ENCODE peak calls at places on chromosome 14, in seven cellular contexts. One of them, this sample, is unnamed.
A peak's percentile ranks its signal among the peaks of the same experiment; 100 is the strongest.

GRCh38 chr14:22313172-22313801 is 275.7 kb downstream of the DAD1 start:
- DNase-seq in GM12892: no peak
- DNase-seq in uterus: no peak
- DNase-seq in right lobe of liver: no peak
- DNase-seq in A549: no peak
- DNase-seq in stomach: no peak
- DNase-seq in GM12891: no peak
- DNase-seq in this sample: no peak

GRCh38 chr14:22837750-22838538 is 1.6 kb downstream of the MMP14 start:
- DNase-seq in GM12892: no peak
- DNase-seq in uterus: peak; percentile 88
- DNase-seq in right lobe of liver: peak; percentile 52
- DNase-seq in A549: no peak
- DNase-seq in stomach: no peak
- DNase-seq in GM12891: no peak
- DNase-seq in this sample: peak; percentile 41

GRCh38 chr14:33670235-33670634 is 280.6 kb downstream of the EGLN3 start:
- DNase-seq in GM12892: no peak
- DNase-seq in uterus: no peak
- DNase-seq in right lobe of liver: no peak
- DNase-seq in A549: no peak
- DNase-seq in stomach: no peak
- DNase-seq in GM12891: no peak
- DNase-seq in this sample: no peak

GRCh38 chr14:92632546-92633273 is 115.7 kb downstream of the LGMN start:
- DNase-seq in GM12892: no peak
- DNase-seq in uterus: no peak
- DNase-seq in right lobe of liver: no peak
- DNase-seq in A549: no peak
- DNase-seq in stomach: no peak
- DNase-seq in GM12891: no peak
- DNase-seq in this sample: no peak

GRCh38 chr14:69154779-69155178 is 1.9 kb upstream of the DCAF5 start:
- DNase-seq in GM12892: no peak
- DNase-seq in uterus: no peak
- DNase-seq in right lobe of liver: no peak
- DNase-seq in A549: peak; percentile 65
- DNase-seq in stomach: peak; percentile 55
- DNase-seq in GM12891: no peak
- DNase-seq in this sample: peak; percentile 35

GRCh38 chr14:89252887-89253532 is 164.0 kb downstream of the FOXN3 start:
- DNase-seq in GM12892: no peak
- DNase-seq in uterus: no peak
- DNase-seq in right lobe of liver: peak; percentile 57
- DNase-seq in A549: no peak
- DNase-seq in stomach: no peak
- DNase-seq in GM12891: no peak
- DNase-seq in this sample: no peak

GRCh38 chr14:61213116-61213720 is 67.9 kb downstream of the TMEM30B start:
- DNase-seq in GM12892: no peak
- DNase-seq in uterus: no peak
- DNase-seq in right lobe of liver: no peak
- DNase-seq in A549: no peak
- DNase-seq in stomach: no peak
- DNase-seq in GM12891: no peak
- DNase-seq in this sample: no peak

GRCh38 chr14:85475113-85475512 is 54.8 kb upstream of the FLRT2 start:
- DNase-seq in GM12892: no peak
- DNase-seq in uterus: no peak
- DNase-seq in right lobe of liver: no peak
- DNase-seq in A549: no peak
- DNase-seq in stomach: no peak
- DNase-seq in GM12891: no peak
- DNase-seq in this sample: no peak

GRCh38 chr14:37036669-37037341 is 135.6 kb downstream of the SLC25A21 start:
- DNase-seq in GM12892: no peak
- DNase-seq in uterus: no peak
- DNase-seq in right lobe of liver: no peak
- DNase-seq in A549: no peak
- DNase-seq in stomach: no peak
- DNase-seq in GM12891: no peak
- DNase-seq in this sample: no peak

GRCh38 chr14:57870686-57871457 is 5.0 kb upstream of the SLC35F4 start:
- DNase-seq in GM12892: no peak
- DNase-seq in uterus: no peak
- DNase-seq in right lobe of liver: no peak
- DNase-seq in A549: no peak
- DNase-seq in stomach: no peak
- DNase-seq in GM12891: no peak
- DNase-seq in this sample: no peak

GRCh38 chr14:33432407-33433023 is 493.8 kb downstream of the NPAS3 start:
- DNase-seq in GM12892: no peak
- DNase-seq in uterus: no peak
- DNase-seq in right lobe of liver: no peak
- DNase-seq in A549: peak; percentile 1
- DNase-seq in stomach: no peak
- DNase-seq in GM12891: no peak
- DNase-seq in this sample: peak; percentile 48

GRCh38 chr14:99733221-99733550 is 49.1 kb downstream of the CYP46A1 start:
- DNase-seq in GM12892: no peak
- DNase-seq in uterus: peak; percentile 6
- DNase-seq in right lobe of liver: peak; percentile 23
- DNase-seq in A549: no peak
- DNase-seq in stomach: no peak
- DNase-seq in GM12891: no peak
- DNase-seq in this sample: no peak

GRCh38 chr14:74642011-74642410 is 30.0 kb upstream of the LTBP2 start:
- DNase-seq in GM12892: no peak
- DNase-seq in uterus: no peak
- DNase-seq in right lobe of liver: no peak
- DNase-seq in A549: no peak
- DNase-seq in stomach: no peak
- DNase-seq in GM12891: no peak
- DNase-seq in this sample: no peak

GRCh38 chr14:81220767-81221578 is at the start of gene GTF2A1:
- DNase-seq in GM12892: peak; percentile 67
- DNase-seq in uterus: peak; percentile 96
- DNase-seq in right lobe of liver: peak; percentile 97
- DNase-seq in A549: peak; percentile 80
- DNase-seq in stomach: peak; percentile 96
- DNase-seq in GM12891: peak; percentile 65
- DNase-seq in this sample: peak; percentile 97
- TF ChIP-seq POLR2A in GM12892: peak; percentile 99
- TF ChIP-seq POLR2A in uterus: peak; percentile 88
- TF ChIP-seq POLR2A in right lobe of liver: peak; percentile 94
- TF ChIP-seq POLR2A in A549: peak; percentile 99
- TF ChIP-seq POLR2A in stomach: peak; percentile 95
- TF ChIP-seq POLR2A in GM12891: peak; percentile 99
- TF ChIP-seq POLR2A in this sample: peak; percentile 99

DNA sequence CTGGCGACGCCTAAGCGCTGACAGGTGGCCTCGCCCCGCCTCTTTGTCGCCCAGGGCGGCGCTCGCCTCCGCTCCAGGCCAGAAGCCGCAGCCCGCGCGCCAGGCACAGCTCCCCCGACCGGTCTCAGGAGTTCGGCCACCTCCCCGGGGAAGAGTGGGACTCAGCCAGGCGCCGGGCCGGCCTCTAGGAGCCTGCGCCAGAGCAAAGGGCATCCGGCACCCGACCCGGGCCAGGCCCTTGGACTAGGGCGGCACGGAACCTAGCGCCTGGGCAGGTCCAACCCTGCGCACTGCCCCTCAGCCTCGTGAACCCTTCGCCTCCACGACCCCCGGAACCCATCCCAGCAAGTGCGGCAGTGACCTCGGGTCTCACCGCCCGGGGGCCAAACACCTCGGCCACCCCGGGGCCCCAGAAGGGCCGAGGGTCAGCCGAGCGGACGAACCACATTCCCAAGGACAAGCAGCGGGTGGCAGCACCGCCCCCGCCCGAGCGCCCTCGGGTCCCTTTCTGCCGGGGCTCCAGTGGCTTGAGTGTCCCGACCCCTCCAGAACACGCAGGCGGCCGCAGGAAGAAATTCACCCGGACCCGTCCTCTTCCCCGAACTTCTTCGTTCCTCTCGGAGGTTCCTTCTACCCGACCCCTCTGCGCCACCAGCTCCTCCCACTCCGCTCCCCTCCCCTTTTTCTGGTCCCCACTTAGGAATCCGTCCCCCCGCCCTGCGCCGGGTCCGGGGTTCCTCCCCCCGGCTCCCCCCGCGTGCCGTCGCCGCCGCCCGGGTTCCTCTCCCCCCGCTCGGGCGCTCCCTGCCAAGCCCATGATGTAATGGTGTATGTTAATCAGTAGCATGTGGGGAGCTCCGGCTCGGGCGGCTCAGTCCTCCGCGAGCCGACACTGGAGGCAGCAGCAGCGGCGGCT is 1.4 kb upstream of the SAMD4A start:
- DNase-seq in GM12892: peak; percentile 61
- DNase-seq in uterus: peak; percentile 97
- DNase-seq in right lobe of liver: peak; percentile 96
- DNase-seq in A549: peak; percentile 88
- DNase-seq in stomach: peak; percentile 94
- DNase-seq in GM12891: peak; percentile 68
- DNase-seq in this sample: peak; percentile 96
- TF ChIP-seq POLR2A in GM12892: peak; percentile 36
- TF ChIP-seq POLR2A in uterus: peak; percentile 85
- TF ChIP-seq POLR2A in right lobe of liver: peak; percentile 98
- TF ChIP-seq POLR2A in A549: peak; percentile 49
- TF ChIP-seq POLR2A in stomach: no peak
- TF ChIP-seq POLR2A in GM12891: no peak
- TF ChIP-seq POLR2A in this sample: peak; percentile 83

GRCh38 chr14:20306079-20306423 is 300 bp upstream of the TTC5 start:
- DNase-seq in GM12892: no peak
- DNase-seq in uterus: no peak
- DNase-seq in right lobe of liver: no peak
- DNase-seq in A549: no peak
- DNase-seq in stomach: no peak
- DNase-seq in GM12891: no peak
- DNase-seq in this sample: no peak

GRCh38 chr14:20302042-20302761 is 3.5 kb downstream of the TTC5 start:
- DNase-seq in GM12892: no peak
- DNase-seq in uterus: no peak
- DNase-seq in right lobe of liver: no peak
- DNase-seq in A549: no peak
- DNase-seq in stomach: no peak
- DNase-seq in GM12891: no peak
- DNase-seq in this sample: no peak

GRCh38 chr14:20305265-20306078 is at the start of gene TTC5:
- DNase-seq in GM12892: peak; percentile 50
- DNase-seq in uterus: peak; percentile 85
- DNase-seq in right lobe of liver: peak; percentile 85
- DNase-seq in A549: peak; percentile 79
- DNase-seq in stomach: peak; percentile 85
- DNase-seq in GM12891: peak; percentile 63
- DNase-seq in this sample: peak; percentile 86
- TF ChIP-seq POLR2A in GM12892: peak; percentile 62
- TF ChIP-seq POLR2A in uterus: no peak
- TF ChIP-seq POLR2A in right lobe of liver: no peak
- TF ChIP-seq POLR2A in A549: peak; percentile 49
- TF ChIP-seq POLR2A in stomach: no peak
- TF ChIP-seq POLR2A in GM12891: peak; percentile 69
- TF ChIP-seq POLR2A in this sample: no peak

GRCh38 chr14:77037886-77038511 is 9.5 kb upstream of the IRF2BPL start:
- DNase-seq in GM12892: no peak
- DNase-seq in uterus: peak; percentile 52
- DNase-seq in right lobe of liver: no peak
- DNase-seq in A549: no peak
- DNase-seq in stomach: no peak
- DNase-seq in GM12891: no peak
- DNase-seq in this sample: peak; percentile 49
- TF ChIP-seq POLR2A in GM12892: no peak
- TF ChIP-seq POLR2A in uterus: no peak
- TF ChIP-seq POLR2A in right lobe of liver: no peak
- TF ChIP-seq POLR2A in A549: no peak
- TF ChIP-seq POLR2A in stomach: no peak
- TF ChIP-seq POLR2A in GM12891: no peak
- TF ChIP-seq POLR2A in this sample: no peak

GRCh38 chr14:94173471-94173884 is 644 bp upstream of the PPP4R4 start:
- DNase-seq in GM12892: no peak
- DNase-seq in uterus: no peak
- DNase-seq in right lobe of liver: no peak
- DNase-seq in A549: no peak
- DNase-seq in stomach: no peak
- DNase-seq in GM12891: no peak
- DNase-seq in this sample: peak; percentile 24
- TF ChIP-seq POLR2A in GM12892: no peak
- TF ChIP-seq POLR2A in uterus: no peak
- TF ChIP-seq POLR2A in right lobe of liver: no peak
- TF ChIP-seq POLR2A in A549: no peak
- TF ChIP-seq POLR2A in stomach: no peak
- TF ChIP-seq POLR2A in GM12891: no peak
- TF ChIP-seq POLR2A in this sample: no peak

DNA sequence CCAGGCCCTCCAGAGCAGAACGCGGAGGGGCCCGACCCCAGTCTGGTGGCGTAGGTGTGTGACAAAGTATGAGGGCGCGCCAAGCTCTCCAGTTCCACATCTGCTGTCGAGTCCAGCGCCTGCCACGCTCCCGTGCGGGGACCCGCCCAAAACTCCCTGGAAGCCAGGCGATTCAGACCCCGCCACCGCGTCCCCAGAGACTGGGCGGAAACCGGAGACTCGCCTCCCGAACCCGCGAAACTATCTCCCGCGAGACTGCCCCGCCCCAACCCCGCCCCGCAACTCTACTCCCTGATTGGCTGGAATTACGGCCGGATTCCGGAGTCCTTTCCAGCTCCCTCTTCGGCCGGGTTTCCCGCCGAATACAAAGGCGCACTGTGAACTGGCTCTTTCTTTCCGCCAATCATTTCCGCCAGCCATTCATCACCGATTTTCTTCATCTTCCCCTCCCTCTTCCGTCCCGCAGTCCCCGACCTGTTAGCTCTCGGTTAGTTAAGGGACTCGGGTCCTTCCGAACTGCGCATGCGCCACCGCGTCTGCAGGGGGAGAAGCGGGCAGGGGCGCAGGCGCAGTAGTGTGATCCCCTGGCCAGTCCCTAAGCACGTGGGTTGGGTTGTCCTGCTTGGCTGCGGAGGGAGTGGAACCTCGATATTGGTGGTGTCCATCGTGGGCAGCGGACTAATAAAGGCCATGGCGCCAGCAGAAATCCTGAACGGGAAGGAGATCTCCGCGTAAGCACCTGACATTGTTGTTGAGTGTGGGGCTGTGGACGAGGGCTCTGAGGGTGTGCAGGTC is at the start of gene MTHFD1:
- DNase-seq in GM12892: peak; percentile 88
- DNase-seq in uterus: peak; percentile 97
- DNase-seq in right lobe of liver: peak; percentile 100
- DNase-seq in A549: peak; percentile 99
- DNase-seq in stomach: peak; percentile 100
- DNase-seq in GM12891: peak; percentile 85
- DNase-seq in this sample: peak; percentile 99
- TF ChIP-seq POLR2A in GM12892: peak; percentile 73
- TF ChIP-seq POLR2A in uterus: no peak
- TF ChIP-seq POLR2A in right lobe of liver: peak; percentile 85
- TF ChIP-seq POLR2A in A549: peak; percentile 78
- TF ChIP-seq POLR2A in stomach: no peak
- TF ChIP-seq POLR2A in GM12891: peak; percentile 24
- TF ChIP-seq POLR2A in this sample: peak; percentile 64